ENCODE peak calls at places on chromosome 12, in four cellular contexts. L, A, R and Z are unnamed samples.

GRCh38 chr12:95998611-95999300 is 2.6 kb upstream of the HAL start:
- DNase-seq in L (peak; percentile 32), A (peak; percentile 75), R (peak; percentile 30), Z (peak; percentile 65)

GRCh38 chr12:124655317-124656213 is 88.2 kb upstream of the NCOR2 start:
- DNase-seq in L (peak; percentile 77), A (peak; percentile 83), R (no peak), Z (no peak)

GRCh38 chr12:27924350-27925140 is 48.0 kb downstream of the PTHLH start:
- DNase-seq in L (no peak), A (no peak), R (no peak), Z (no peak)

GRCh38 chr12:104526320-104526719 is 69.6 kb downstream of the CHST11 start:
- DNase-seq in L (peak; percentile 59), A (no peak), R (no peak), Z (no peak)

GRCh38 chr12:85278598-85279448 is 1.2 kb upstream of the ALX1 start:
- DNase-seq in L (no peak), A (no peak), R (no peak), Z (no peak)

GRCh38 chr12:16590645-16591044 is 15.3 kb downstream of the LMO3 start:
- DNase-seq in L (no peak), A (no peak), R (no peak), Z (no peak)

GRCh38 chr12:3436496-3437060 is 54.4 kb upstream of the PRMT8 start:
- DNase-seq in L (no peak), A (peak; percentile 61), R (no peak), Z (no peak)

GRCh38 chr12:102299731-102300130 is 102.1 kb upstream of the PMCH start:
- DNase-seq in L (no peak), A (no peak), R (no peak), Z (no peak)

GRCh38 chr12:95182868-95183415 is 34.3 kb downstream of the FGD6 start:
- DNase-seq in L (no peak), A (no peak), R (no peak), Z (no peak)

GRCh38 chr12:14367097-14367661 is 1.7 kb downstream of the ATF7IP start:
- DNase-seq in L (no peak), A (no peak), R (no peak), Z (peak; percentile 29)

GRCh38 chr12:120332041-120332440 is 4.5 kb upstream of the PLA2G1B start:
- DNase-seq in L (no peak), A (no peak), R (no peak), Z (no peak)

GRCh38 chr12:104494137-104494815 is 37.5 kb downstream of the CHST11 start:
- DNase-seq in L (no peak), A (no peak), R (peak; percentile 50), Z (no peak)

DNA sequence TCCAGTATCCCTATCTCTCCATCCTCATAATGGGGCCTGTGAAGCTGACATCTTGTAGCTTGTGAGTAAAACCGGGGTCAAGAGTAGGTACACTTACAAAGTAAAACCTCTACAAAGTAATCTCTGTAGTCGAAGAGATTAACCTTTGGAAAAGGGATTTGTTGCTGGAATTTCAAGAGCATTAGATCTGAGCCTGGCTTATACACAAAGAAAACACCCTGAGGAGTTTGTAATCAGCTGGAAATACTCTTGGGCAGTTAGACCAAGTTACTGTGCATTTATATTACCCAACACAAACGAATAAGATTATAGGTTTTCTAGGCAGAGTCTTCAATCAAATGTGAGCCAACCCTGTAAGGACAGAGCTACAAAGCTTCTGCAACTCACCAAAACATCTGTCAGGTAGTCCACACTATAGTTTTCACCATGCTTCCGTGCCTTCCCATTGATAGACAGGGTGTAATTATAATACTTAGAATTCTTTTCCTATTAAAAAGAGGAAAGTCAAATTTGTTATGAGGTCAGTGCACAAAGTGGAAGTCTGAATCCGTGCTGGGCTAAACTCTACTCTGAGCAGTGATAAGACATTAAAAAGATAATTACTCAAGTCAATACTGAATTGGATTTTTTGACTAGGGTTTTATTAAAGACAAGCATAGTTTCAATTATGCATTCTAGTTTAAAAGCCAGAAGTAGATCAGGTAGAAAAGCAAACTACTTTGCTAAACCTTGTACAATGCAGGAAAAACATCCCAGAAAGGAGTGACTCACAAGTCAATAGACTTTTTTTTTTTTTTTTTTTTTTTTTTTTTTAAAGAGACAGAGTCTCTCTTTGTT is 14.6 kb downstream of the GNS start:
- DNase-seq in L (no peak), A (no peak), R (no peak), Z (peak; percentile 41)
- TF ChIP-seq FOXJ3 in L (no peak), A (no peak), R (no peak), Z (no peak)

GRCh38 chr12:12641650-12642049 is 30.0 kb downstream of the CREBL2 start:
- DNase-seq in L (no peak), A (no peak), R (no peak), Z (no peak)

GRCh38 chr12:12635651-12636050 is 24.0 kb downstream of the CREBL2 start:
- DNase-seq in L (no peak), A (no peak), R (no peak), Z (no peak)

GRCh38 chr12:12630850-12631249 is 19.2 kb downstream of the CREBL2 start:
- DNase-seq in L (no peak), A (no peak), R (no peak), Z (no peak)

GRCh38 chr12:12636641-12637040 is 25.0 kb downstream of the CREBL2 start:
- DNase-seq in L (no peak), A (no peak), R (no peak), Z (no peak)
- TF ChIP-seq FOXJ3 in L (no peak), A (no peak), R (no peak), Z (no peak)

DNA sequence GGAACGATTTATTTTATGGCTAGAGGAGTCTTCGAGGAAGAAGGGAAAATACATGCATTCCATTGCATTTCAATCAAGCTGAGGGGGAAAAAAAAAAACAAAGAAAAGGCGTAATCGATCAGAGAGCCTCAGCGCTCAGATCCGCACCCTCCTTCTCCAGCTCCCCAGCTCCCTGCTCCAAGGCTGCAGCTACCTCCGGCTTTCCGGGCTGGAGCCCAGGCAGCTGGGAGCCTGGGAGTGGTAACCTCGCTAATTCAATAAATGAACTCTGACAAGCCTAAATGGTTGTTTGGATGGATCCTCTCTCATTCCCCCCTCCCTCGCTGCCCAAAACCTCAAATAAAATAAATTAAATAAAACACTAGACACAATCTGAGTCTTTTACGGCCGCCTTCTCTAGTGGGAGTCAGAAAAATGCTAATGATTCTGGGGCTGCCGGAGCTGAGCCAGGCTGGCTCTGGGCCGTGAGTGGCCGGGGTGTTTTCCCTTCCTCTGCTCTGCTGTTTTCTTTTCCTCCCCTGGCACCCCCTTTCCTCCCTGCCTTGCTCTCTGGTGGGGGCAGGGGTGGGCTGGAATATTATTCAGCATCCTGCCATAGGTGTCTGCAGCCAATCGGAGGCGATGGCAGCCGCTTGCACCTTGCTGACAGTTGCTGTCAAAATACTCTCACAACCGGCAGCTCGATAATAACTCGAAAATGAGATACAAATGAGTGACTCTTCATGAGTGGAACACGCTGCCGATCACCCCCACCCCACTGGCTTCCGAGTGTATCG is 76.1 kb downstream of the RBM19 start:
- DNase-seq in L (no peak), A (peak; percentile 76), R (no peak), Z (no peak)
- TF ChIP-seq FOXJ3 in L (no peak), A (no peak), R (no peak), Z (no peak)

GRCh38 chr12:54370218-54370730 is 6.0 kb upstream of the GPR84 start:
- DNase-seq in L (peak; percentile 89), A (peak; percentile 84), R (peak; percentile 75), Z (no peak)
- TF ChIP-seq FOXJ3 in L (no peak), A (no peak), R (no peak), Z (no peak)

GRCh38 chr12:39081910-39082309 is 176.5 kb upstream of the CPNE8 start:
- DNase-seq in L (no peak), A (no peak), R (no peak), Z (no peak)
- TF ChIP-seq FOXJ3 in L (no peak), A (no peak), R (no peak), Z (no peak)